ENCODE peak calls at places on chromosomes 7 and 10, in eight cellular contexts. Z is fibroblast of lung, F is A549, P is BE2C, W is transverse colon, H is iPS DF 6.9, C is Karpas-422, N is AG04450. E is an unnamed sample.

GRCh38 chr7:137975223-137975622 is 26.7 kb downstream of the CREB3L2 start:
- DNase-seq in Z (peak; percentile 89), F (no peak), P (no peak), W (no peak), H (no peak), C (no peak), N (no peak), E (no peak)

GRCh38 chr10:50561266-50561665 is 62.5 kb downstream of the SGMS1 start:
- DNase-seq in Z (peak; percentile 99), F (no peak), P (no peak), W (no peak), H (no peak), C (no peak), N (peak; percentile 85), E (no peak)

GRCh38 chr10:104076743-104077160 is 8.9 kb downstream of the COL17A1 start:
- DNase-seq in Z (peak; percentile 53), F (no peak), P (no peak), W (peak; percentile 36), H (no peak), C (no peak), N (no peak), E (peak; percentile 51)

GRCh38 chr7:43112941-43113621 is 634 bp downstream of the HECW1 start:
- DNase-seq in Z (peak; percentile 63), F (peak; percentile 19), P (no peak), W (no peak), H (no peak), C (no peak), N (no peak), E (no peak)

GRCh38 chr10:104450490-104450889 is 96.9 kb downstream of the CFAP58 start:
- DNase-seq in Z (no peak), F (no peak), P (no peak), W (no peak), H (no peak), C (no peak), N (no peak), E (no peak)

GRCh38 chr10:49197171-49197570 is 9.0 kb upstream of the TMEM273 start:
- DNase-seq in Z (no peak), F (no peak), P (no peak), W (no peak), H (no peak), C (no peak), N (no peak), E (no peak)

GRCh38 chr7:69564454-69565417 is 33.5 kb upstream of the AUTS2 start:
- DNase-seq in Z (peak; percentile 66), F (no peak), P (peak; percentile 81), W (no peak), H (no peak), C (peak; percentile 94), N (no peak), E (peak; percentile 87)

GRCh38 chr7:50339990-50340500 is 35.5 kb downstream of the IKZF1 start:
- DNase-seq in Z (no peak), F (no peak), P (no peak), W (peak; percentile 39), H (no peak), C (no peak), N (no peak), E (no peak)

GRCh38 chr7:44396931-44397525 is 71.6 kb upstream of the CAMK2B start:
- DNase-seq in Z (peak; percentile 75), F (no peak), P (no peak), W (no peak), H (no peak), C (no peak), N (peak; percentile 43), E (no peak)

GRCh38 chr10:105770813-105771212 is 1129.7 kb downstream of the SORCS3 start:
- DNase-seq in Z (no peak), F (no peak), P (no peak), W (no peak), H (no peak), C (no peak), N (no peak), E (no peak)

GRCh38 chr10:79178614-79179403 is 110.0 kb downstream of the ZMIZ1 start:
- DNase-seq in Z (peak; percentile 71), F (no peak), P (peak; percentile 94), W (no peak), H (no peak), C (no peak), N (peak; percentile 79), E (peak; percentile 72)

GRCh38 chr10:86967481-86967941 is 771 bp upstream of the ADIRF start:
- DNase-seq in Z (no peak), F (no peak), P (no peak), W (no peak), H (no peak), C (no peak), N (no peak), E (no peak)

GRCh38 chr10:110504111-110504735 is 6.5 kb downstream of the DUSP5 start:
- DNase-seq in Z (peak; percentile 95), F (no peak), P (no peak), W (peak; percentile 55), H (no peak), C (no peak), N (peak; percentile 84), E (no peak)

GRCh38 chr7:36987363-36987724 is 263.1 kb upstream of the AOAH start:
- DNase-seq in Z (no peak), F (no peak), P (no peak), W (no peak), H (no peak), C (no peak), N (no peak), E (no peak)

GRCh38 chr7:137652721-137653120 is 194.1 kb downstream of the DGKI start:
- DNase-seq in Z (peak; percentile 59), F (no peak), P (no peak), W (no peak), H (no peak), C (no peak), N (no peak), E (no peak)

GRCh38 chr7:155440018-155440410 is 17.9 kb upstream of the EN2 start:
- DNase-seq in Z (no peak), F (no peak), P (no peak), W (no peak), H (no peak), C (no peak), N (no peak), E (no peak)

GRCh38 chr10:109205929-109206585 is 717.3 kb downstream of the XPNPEP1 start:
- DNase-seq in Z (peak; percentile 62), F (no peak), P (no peak), W (no peak), H (no peak), C (no peak), N (peak; percentile 44), E (peak; percentile 23)

GRCh38 chr7:3028767-3029111 is 14.9 kb downstream of the CARD11 start:
- DNase-seq in Z (no peak), F (no peak), P (no peak), W (no peak), H (no peak), C (no peak), N (no peak), E (no peak)

GRCh38 chr7:23467281-23467680 is 3.0 kb downstream of the IGF2BP3 start:
- DNase-seq in Z (no peak), F (no peak), P (no peak), W (no peak), H (no peak), C (peak; percentile 63), N (no peak), E (peak; percentile 37)

GRCh38 chr7:119482671-119483070 is 790.3 kb upstream of the KCND2 start:
- DNase-seq in Z (no peak), F (no peak), P (no peak), W (no peak), H (no peak), C (no peak), N (no peak), E (no peak)

DNA sequence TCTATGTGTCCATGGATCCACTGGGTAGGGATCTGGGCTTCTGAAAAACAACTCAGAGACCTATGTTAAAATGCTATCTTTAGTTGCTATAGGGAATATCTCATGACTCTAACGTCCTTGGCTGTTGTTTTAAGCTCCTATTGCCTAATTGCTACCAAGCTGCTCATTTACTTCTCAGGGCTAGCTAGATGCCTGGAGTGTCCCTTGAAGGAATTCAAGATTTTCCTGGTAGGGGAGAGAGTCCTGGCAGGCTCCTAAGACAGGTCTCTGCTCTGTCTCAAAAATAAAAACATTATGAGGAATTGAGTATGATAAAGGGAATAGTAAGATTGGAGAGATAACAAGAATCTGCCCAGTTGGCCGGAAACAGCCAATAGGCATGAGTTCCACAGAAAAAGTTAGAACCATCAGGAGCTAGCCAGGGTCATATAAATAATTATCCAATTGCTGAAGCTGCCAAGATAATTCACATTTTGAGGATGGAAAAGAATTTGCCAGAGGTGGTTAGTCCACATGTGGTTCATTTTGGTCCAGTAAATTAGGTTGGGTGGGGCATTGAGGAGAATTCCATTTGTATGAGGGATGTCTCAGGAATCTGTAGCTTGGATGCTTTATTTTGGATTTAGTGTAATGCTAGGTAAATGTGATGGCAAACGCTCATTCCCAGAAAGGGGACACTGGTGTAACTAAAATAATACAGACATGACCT is 362.7 kb upstream of the VSTM2A start:
- DNase-seq in Z (no peak), F (no peak), P (no peak), W (no peak), H (no peak), C (no peak), N (no peak), E (no peak)
- H3K9me3 ChIP-seq in Z (no peaks in the 10 kb centered on the region), F (no peaks in the 10 kb centered on the region), P (no peaks in the 10 kb centered on the region), W (no peaks in the 10 kb centered on the region), H (no peaks in the 10 kb centered on the region), C (peaks cover 16% of the 10 kb centered on the region), N (peaks cover 11% of the 10 kb centered on the region), E (no peaks in the 10 kb centered on the region)

GRCh38 chr10:99781734-99782429 is 558 bp upstream of the ABCC2 start:
- DNase-seq in Z (no peak), F (no peak), P (no peak), W (no peak), H (no peak), C (no peak), N (no peak), E (no peak)
- H3K4me3 ChIP-seq in Z (no peak overlapping the region), F (peak overlapping the region; percentile 82), P (no peak overlapping the region), W (no peak overlapping the region), H (no peak overlapping the region), C (no peak overlapping the region), N (no peak overlapping the region), E (no peak overlapping the region)

GRCh38 chr10:9992656-9993055 is 1025.0 kb upstream of the CELF2 start:
- DNase-seq in Z (peak; percentile 2), F (no peak), P (no peak), W (no peak), H (no peak), C (no peak), N (no peak), E (no peak)

GRCh38 chr10:9987197-9987596 is 1030.5 kb upstream of the CELF2 start:
- DNase-seq in Z (no peak), F (no peak), P (no peak), W (no peak), H (no peak), C (no peak), N (no peak), E (no peak)

GRCh38 chr10:9986786-9987185 is 1030.9 kb upstream of the CELF2 start:
- DNase-seq in Z (no peak), F (no peak), P (no peak), W (no peak), H (no peak), C (no peak), N (no peak), E (no peak)
- H3K9me3 ChIP-seq in Z (no peaks in the 10 kb centered on the region), F (peaks cover 4% of the 10 kb centered on the region), P (no peaks in the 10 kb centered on the region), W (no peaks in the 10 kb centered on the region), H (no peaks in the 10 kb centered on the region), C (peaks cover 7% of the 10 kb centered on the region), N (no peaks in the 10 kb centered on the region), E (peaks cover 5% of the 10 kb centered on the region)

GRCh38 chr7:64045301-64046040 is at the start of gene ZNF727:
- DNase-seq in Z (no peak), F (no peak), P (no peak), W (peak; percentile 12), H (no peak), C (no peak), N (no peak), E (peak; percentile 24)

GRCh38 chr7:64046041-64046389 is 781 bp downstream of the ZNF727 start:
- DNase-seq in Z (no peak), F (no peak), P (no peak), W (no peak), H (no peak), C (no peak), N (no peak), E (no peak)
- H3K4me3 ChIP-seq in Z (no peak overlapping the region), F (no peak overlapping the region), P (no peak overlapping the region), W (peak overlapping the region; percentile 59), H (no peak overlapping the region), C (no peak overlapping the region), N (no peak overlapping the region), E (peak overlapping the region; percentile 55)